ENCODE peak calls at places on chromosomes 12 and 14, in eight cellular contexts. W is CD4-positive, alpha-beta memory T cell; A is body of pancreas; Z is left ventricle myocardium inferior; I is left lung; Q is right lobe of liver; O is pancreas; N is Panc1. H is an unnamed sample.

GRCh38 chr12:104698871-104699270 is 242.1 kb downstream of the CHST11 start:
- DNase-seq in W (no peak), A (no peak), Z (no peak), I (no peak), Q (no peak), O (no peak), N (no peak), H (no peak)

GRCh38 chr14:74324945-74325361 is 22.2 kb upstream of the ABCD4 start:
- DNase-seq in W (no peak), A (no peak), Z (no peak), I (no peak), Q (no peak), O (no peak), N (no peak), H (no peak)

GRCh38 chr14:99754141-99755067 is 38.8 kb upstream of the EML1 start:
- DNase-seq in W (no peak), A (no peak), Z (peak; percentile 9), I (peak; percentile 9), Q (peak; percentile 15), O (no peak), N (no peak), H (no peak)

GRCh38 chr14:96162741-96163140 is 41.9 kb upstream of the BDKRB2 start:
- DNase-seq in W (no peak), A (no peak), Z (no peak), I (no peak), Q (no peak), O (no peak), N (no peak), H (no peak)

GRCh38 chr14:40847496-40847895 is 759.2 kb upstream of the LRFN5 start:
- DNase-seq in W (no peak), A (no peak), Z (no peak), I (no peak), Q (no peak), O (no peak), N (no peak), H (no peak)

GRCh38 chr12:103519632-103520031 is 23.9 kb upstream of the C12orf42 start:
- DNase-seq in W (no peak), A (no peak), Z (no peak), I (no peak), Q (no peak), O (no peak), N (no peak), H (no peak)

GRCh38 chr12:1580526-1580925 is 13.9 kb downstream of the FBXL14 start:
- DNase-seq in W (no peak), A (no peak), Z (no peak), I (no peak), Q (no peak), O (no peak), N (no peak), H (no peak)

GRCh38 chr14:36055052-36055378 is 121.5 kb downstream of the PTCSC3 start:
- DNase-seq in W (no peak), A (no peak), Z (no peak), I (no peak), Q (no peak), O (no peak), N (no peak), H (no peak)

GRCh38 chr14:92670177-92670576 is 78.2 kb downstream of the LGMN start:
- DNase-seq in W (no peak), A (no peak), Z (no peak), I (no peak), Q (no peak), O (no peak), N (no peak), H (no peak)

GRCh38 chr12:7899755-7900154 is 27.0 kb upstream of the SLC2A14 start:
- DNase-seq in W (no peak), A (no peak), Z (no peak), I (no peak), Q (no peak), O (no peak), N (no peak), H (no peak)

GRCh38 chr12:48856379-48856778 is 4.4 kb upstream of the DDX23 start:
- DNase-seq in W (no peak), A (no peak), Z (no peak), I (no peak), Q (no peak), O (no peak), N (no peak), H (no peak)

GRCh38 chr12:93183940-93184663 is 193.6 kb upstream of the NUDT4 start:
- DNase-seq in W (no peak), A (no peak), Z (peak; percentile 48), I (no peak), Q (no peak), O (no peak), N (no peak), H (peak; percentile 32)

GRCh38 chr12:46263140-46264017 is 5.5 kb downstream of the SLC38A1 start:
- DNase-seq in W (no peak), A (no peak), Z (no peak), I (no peak), Q (no peak), O (no peak), N (no peak), H (no peak)

GRCh38 chr14:61528591-61529021 is 166.7 kb upstream of the HIF1A start:
- DNase-seq in W (peak; percentile 19), A (no peak), Z (no peak), I (no peak), Q (no peak), O (no peak), N (no peak), H (no peak)

GRCh38 chr14:99316281-99317163 is 44.5 kb upstream of the BCL11B start:
- DNase-seq in W (no peak), A (no peak), Z (no peak), I (no peak), Q (peak; percentile 84), O (no peak), N (no peak), H (no peak)

DNA sequence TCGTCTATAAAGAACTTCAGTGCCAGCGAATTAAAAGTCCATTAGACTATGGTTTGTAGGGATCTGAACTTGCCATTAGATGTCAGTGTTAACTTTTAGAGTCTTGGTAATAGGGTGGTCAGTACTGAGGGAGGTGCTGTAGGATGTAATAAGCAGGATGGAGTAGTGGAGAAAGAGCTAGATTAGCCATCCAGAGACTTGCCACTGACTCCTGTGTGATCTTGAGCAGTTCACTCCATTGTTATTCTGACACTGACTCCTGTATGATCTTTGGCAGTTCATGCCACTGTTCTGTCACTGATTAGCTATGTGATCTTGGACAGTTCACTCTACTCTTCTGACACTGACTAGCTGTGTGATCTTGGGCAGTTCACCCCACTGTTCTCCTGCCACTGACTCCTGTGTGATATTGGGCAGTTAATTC is 133.6 kb downstream of the TTLL5 start:
- DNase-seq in W (no peak), A (no peak), Z (no peak), I (no peak), Q (no peak), O (no peak), N (peak; percentile 8), H (no peak)
- H3K27ac ChIP-seq in W (no peak overlapping the region), A (no peak overlapping the region), Z (peak overlapping the region; percentile 31), I (no peak overlapping the region), Q (no peak overlapping the region), O (no peak overlapping the region), N (no peak overlapping the region), H (no peak overlapping the region)

GRCh38 chr14:22898302-22898894 is 15.4 kb downstream of the REM2 start:
- DNase-seq in W (no peak), A (no peak), Z (no peak), I (no peak), Q (no peak), O (no peak), N (no peak), H (no peak)
- H3K4me1 ChIP-seq in W (peaks cover 4% of the 10 kb centered on the region), A (peaks cover 6% of the 10 kb centered on the region), Z (peaks cover 9% of the 10 kb centered on the region), I (peaks cover 10% of the 10 kb centered on the region), Q (peaks cover 8% of the 10 kb centered on the region), O (peaks cover 6% of the 10 kb centered on the region), N (no peaks in the 10 kb centered on the region), H (no peaks in the 10 kb centered on the region)

GRCh38 chr12:4267904-4268548 is 5.5 kb upstream of the CCND2 start:
- DNase-seq in W (no peak), A (no peak), Z (no peak), I (no peak), Q (no peak), O (no peak), N (no peak), H (no peak)
- H3K27me3 ChIP-seq in W (no peaks in the 10 kb centered on the region), A (no peaks in the 10 kb centered on the region), Z (peaks cover 45% of the 10 kb centered on the region), I (peaks cover 77% of the 10 kb centered on the region), Q (peaks cover 59% of the 10 kb centered on the region), O (no peaks in the 10 kb centered on the region), N (peaks cover 45% of the 10 kb centered on the region), H (no peaks in the 10 kb centered on the region)

GRCh38 chr12:110007874-110008273 is 8.6 kb downstream of the ANKRD13A start:
- DNase-seq in W (no peak), A (no peak), Z (no peak), I (no peak), Q (no peak), O (no peak), N (no peak), H (no peak)

GRCh38 chr12:110010853-110011835 is 11.9 kb downstream of the ANKRD13A start:
- DNase-seq in W (peak; percentile 46), A (no peak), Z (no peak), I (no peak), Q (no peak), O (no peak), N (no peak), H (no peak)

GRCh38 chr12:110015132-110015531 is 15.9 kb downstream of the ANKRD13A start:
- DNase-seq in W (peak; percentile 45), A (no peak), Z (no peak), I (no peak), Q (no peak), O (no peak), N (no peak), H (no peak)

GRCh38 chr12:110012137-110012536 is 12.9 kb downstream of the ANKRD13A start:
- DNase-seq in W (peak; percentile 39), A (no peak), Z (no peak), I (peak; percentile 65), Q (peak; percentile 79), O (no peak), N (no peak), H (no peak)

GRCh38 chr12:110012659-110013058 is 13.4 kb downstream of the ANKRD13A start:
- DNase-seq in W (no peak), A (no peak), Z (no peak), I (no peak), Q (no peak), O (no peak), N (no peak), H (no peak)
- H3K27ac ChIP-seq in W (peak overlapping the region; percentile 43), A (no peak overlapping the region), Z (no peak overlapping the region), I (peak overlapping the region; percentile 24), Q (peak overlapping the region; percentile 80), O (no peak overlapping the region), N (no peak overlapping the region), H (no peak overlapping the region)